ENCODE peak calls at places on chromosome 5, in four cellular contexts. One of them, this sample, is unnamed.

GRCh38 chr5:90398726-90399125 is 10.8 kb downstream of the CETN3 start:
- DNase-seq in HCT116: no peak
- DNase-seq in NT2/D1: no peak
- DNase-seq in H1: no peak
- DNase-seq in this sample: no peak

GRCh38 chr5:36436306-36436705 is 134.6 kb upstream of the RANBP3L start:
- DNase-seq in HCT116: no peak
- DNase-seq in NT2/D1: no peak
- DNase-seq in H1: no peak
- DNase-seq in this sample: no peak

GRCh38 chr5:7886849-7887460 is 18.0 kb downstream of the MTRR start:
- DNase-seq in HCT116: peak; percentile 19
- DNase-seq in NT2/D1: no peak
- DNase-seq in H1: no peak
- DNase-seq in this sample: peak; percentile 20

GRCh38 chr5:171630670-171631065 is 154.9 kb upstream of the SMIM23 start:
- DNase-seq in HCT116: no peak
- DNase-seq in NT2/D1: no peak
- DNase-seq in H1: no peak
- DNase-seq in this sample: no peak

GRCh38 chr5:120137582-120137981 is 326.5 kb upstream of the PRR16 start:
- DNase-seq in HCT116: no peak
- DNase-seq in NT2/D1: no peak
- DNase-seq in H1: no peak
- DNase-seq in this sample: no peak

GRCh38 chr5:159034083-159034824 is 65.5 kb downstream of the EBF1 start:
- DNase-seq in HCT116: no peak
- DNase-seq in NT2/D1: no peak
- DNase-seq in H1: no peak
- DNase-seq in this sample: no peak

GRCh38 chr5:10489810-10490426 is 48.2 kb downstream of the ROPN1L start:
- DNase-seq in HCT116: no peak
- DNase-seq in NT2/D1: no peak
- DNase-seq in H1: no peak
- DNase-seq in this sample: no peak

GRCh38 chr5:96384353-96384752 is 48.7 kb downstream of the PCSK1 start:
- DNase-seq in HCT116: peak; percentile 51
- DNase-seq in NT2/D1: no peak
- DNase-seq in H1: no peak
- DNase-seq in this sample: peak; percentile 5

GRCh38 chr5:37696190-37697021 is 143.4 kb downstream of the GDNF start:
- DNase-seq in HCT116: peak; percentile 78
- DNase-seq in NT2/D1: no peak
- DNase-seq in H1: no peak
- DNase-seq in this sample: peak; percentile 52

GRCh38 chr5:109939109-109939682 is 249.5 kb downstream of the MAN2A1 start:
- DNase-seq in HCT116: no peak
- DNase-seq in NT2/D1: no peak
- DNase-seq in H1: no peak
- DNase-seq in this sample: no peak

GRCh38 chr5:123035320-123035949 is 1.1 kb downstream of the PPIC start:
- DNase-seq in HCT116: peak; percentile 52
- DNase-seq in NT2/D1: no peak
- DNase-seq in H1: peak; percentile 66
- DNase-seq in this sample: peak; percentile 6

GRCh38 chr5:19625562-19625961 is 362.4 kb downstream of the CDH18 start:
- DNase-seq in HCT116: no peak
- DNase-seq in NT2/D1: no peak
- DNase-seq in H1: no peak
- DNase-seq in this sample: no peak

GRCh38 chr5:31620071-31620470 is 18.9 kb upstream of the PDZD2 start:
- DNase-seq in HCT116: no peak
- DNase-seq in NT2/D1: no peak
- DNase-seq in H1: no peak
- DNase-seq in this sample: no peak

GRCh38 chr5:109409061-109409843 is 522 bp downstream of the PJA2 start:
- DNase-seq in HCT116: peak; percentile 22
- DNase-seq in NT2/D1: peak; percentile 38
- DNase-seq in H1: peak; percentile 70
- DNase-seq in this sample: peak; percentile 49

GRCh38 chr5:115179959-115180709 is 10.4 kb upstream of the TRIM36 start:
- DNase-seq in HCT116: no peak
- DNase-seq in NT2/D1: no peak
- DNase-seq in H1: peak; percentile 80
- DNase-seq in this sample: no peak

GRCh38 chr5:164041105-164041504 is 535.7 kb downstream of the MAT2B start:
- DNase-seq in HCT116: no peak
- DNase-seq in NT2/D1: no peak
- DNase-seq in H1: no peak
- DNase-seq in this sample: no peak

GRCh38 chr5:2532809-2533208 is 218.7 kb downstream of the IRX2 start:
- DNase-seq in HCT116: no peak
- DNase-seq in NT2/D1: no peak
- DNase-seq in H1: no peak
- DNase-seq in this sample: no peak

GRCh38 chr5:136200761-136201160 is 7.8 kb upstream of the SMIM32 start:
- DNase-seq in HCT116: no peak
- DNase-seq in NT2/D1: no peak
- DNase-seq in H1: peak; percentile 17
- DNase-seq in this sample: no peak

GRCh38 chr5:16937023-16937379 is 913 bp upstream of the MYO10 start:
- DNase-seq in HCT116: no peak
- DNase-seq in NT2/D1: no peak
- DNase-seq in H1: no peak
- DNase-seq in this sample: no peak

GRCh38 chr5:163458778-163459405 is 1.0 kb downstream of the NUDCD2 start:
- DNase-seq in HCT116: no peak
- DNase-seq in NT2/D1: no peak
- DNase-seq in H1: no peak
- DNase-seq in this sample: no peak

GRCh38 chr5:80283360-80283759 is 27.5 kb upstream of the SERINC5 start:
- DNase-seq in HCT116: no peak
- DNase-seq in NT2/D1: no peak
- DNase-seq in H1: no peak
- DNase-seq in this sample: no peak

GRCh38 chr5:107840592-107840991 is 169.9 kb upstream of the EFNA5 start:
- DNase-seq in HCT116: no peak
- DNase-seq in NT2/D1: no peak
- DNase-seq in H1: no peak
- DNase-seq in this sample: no peak

GRCh38 chr5:123681061-123681460 is 169.1 kb downstream of the CSNK1G3 start:
- DNase-seq in HCT116: no peak
- DNase-seq in NT2/D1: no peak
- DNase-seq in H1: no peak
- DNase-seq in this sample: no peak

GRCh38 chr5:160959804-160960203 is 107.8 kb upstream of the ATP10B start:
- DNase-seq in HCT116: no peak
- DNase-seq in NT2/D1: no peak
- DNase-seq in H1: no peak
- DNase-seq in this sample: no peak

GRCh38 chr5:73393606-73394489 is 54.7 kb downstream of the FOXD1 start:
- DNase-seq in HCT116: no peak
- DNase-seq in NT2/D1: no peak
- DNase-seq in H1: no peak
- DNase-seq in this sample: no peak

GRCh38 chr5:73394610-73395009 is 54.0 kb downstream of the FOXD1 start:
- DNase-seq in HCT116: no peak
- DNase-seq in NT2/D1: no peak
- DNase-seq in H1: no peak
- DNase-seq in this sample: no peak

GRCh38 chr5:73391441-73391871 is 57.1 kb downstream of the FOXD1 start:
- DNase-seq in HCT116: no peak
- DNase-seq in NT2/D1: no peak
- DNase-seq in H1: no peak
- DNase-seq in this sample: no peak

GRCh38 chr5:73392775-73393174 is 55.8 kb downstream of the FOXD1 start:
- DNase-seq in HCT116: no peak
- DNase-seq in NT2/D1: no peak
- DNase-seq in H1: no peak
- DNase-seq in this sample: peak; percentile 42

DNA sequence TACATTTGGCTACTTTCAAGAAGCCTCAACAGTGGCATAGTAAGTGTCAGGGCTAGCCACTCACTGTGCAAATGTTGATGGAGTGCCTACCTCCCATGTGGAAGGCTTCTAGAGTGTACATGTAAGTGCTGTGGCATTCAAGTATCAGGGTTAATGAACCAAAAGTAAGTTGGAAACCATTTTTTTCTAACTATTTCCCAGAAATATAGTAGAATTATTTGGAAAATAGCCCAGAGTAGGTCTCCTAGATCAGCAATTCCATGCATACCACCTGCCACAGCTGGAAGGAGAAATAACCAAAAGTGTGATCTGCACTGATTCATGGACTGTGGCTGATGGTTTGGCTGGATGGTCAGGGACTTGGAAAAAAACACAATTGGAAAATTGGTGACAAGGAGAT is 53.3 kb downstream of the FOXD1 start:
- DNase-seq in HCT116: no peak
- DNase-seq in NT2/D1: no peak
- DNase-seq in H1: no peak
- DNase-seq in this sample: no peak
- TF ChIP-seq YY1 in HCT116: no peak
- TF ChIP-seq YY1 in NT2/D1: no peak
- TF ChIP-seq YY1 in H1: no peak
- TF ChIP-seq YY1 in this sample: no peak

GRCh38 chr5:141434006-141434405 is 3.7 kb downstream of the PCDHGA12 start:
- DNase-seq in HCT116: no peak
- DNase-seq in NT2/D1: no peak
- DNase-seq in H1: no peak
- DNase-seq in this sample: no peak
- TF ChIP-seq YY1 in HCT116: no peak
- TF ChIP-seq YY1 in NT2/D1: no peak
- TF ChIP-seq YY1 in H1: no peak
- TF ChIP-seq YY1 in this sample: no peak

DNA sequence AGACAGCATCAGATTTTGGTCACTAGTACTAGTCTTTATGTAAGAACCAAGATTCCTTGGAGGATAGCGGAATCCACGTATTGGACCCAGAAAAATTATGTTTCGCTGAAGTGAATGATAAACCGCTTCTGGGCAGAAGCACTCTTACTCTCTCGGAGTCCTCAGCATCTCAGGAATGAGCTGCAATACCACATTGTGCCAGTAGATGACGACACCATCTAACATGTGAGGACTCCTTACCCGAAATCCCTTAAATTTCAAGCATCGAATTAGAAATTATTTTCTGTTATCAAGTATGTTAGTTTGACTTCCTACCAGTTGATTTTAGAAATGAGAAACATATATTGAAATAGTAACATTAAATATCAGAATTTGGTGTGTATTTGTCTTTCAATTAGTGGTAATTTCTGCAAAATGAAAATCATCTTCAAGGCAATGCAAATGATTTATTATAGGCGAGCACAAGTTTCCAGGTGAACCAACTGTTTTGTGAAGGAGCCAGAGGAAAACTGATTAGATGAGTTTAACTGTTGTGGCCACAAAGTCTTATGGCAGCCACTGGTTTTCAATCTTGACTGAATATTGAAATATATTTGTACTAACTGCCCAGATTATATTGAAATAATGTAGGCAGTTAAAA is 66.0 kb upstream of the CAMK4 start:
- DNase-seq in HCT116: peak; percentile 69
- DNase-seq in NT2/D1: peak; percentile 67
- DNase-seq in H1: peak; percentile 90
- DNase-seq in this sample: peak; percentile 56
- TF ChIP-seq YY1 in HCT116: no peak
- TF ChIP-seq YY1 in NT2/D1: no peak
- TF ChIP-seq YY1 in H1: no peak
- TF ChIP-seq YY1 in this sample: no peak

DNA sequence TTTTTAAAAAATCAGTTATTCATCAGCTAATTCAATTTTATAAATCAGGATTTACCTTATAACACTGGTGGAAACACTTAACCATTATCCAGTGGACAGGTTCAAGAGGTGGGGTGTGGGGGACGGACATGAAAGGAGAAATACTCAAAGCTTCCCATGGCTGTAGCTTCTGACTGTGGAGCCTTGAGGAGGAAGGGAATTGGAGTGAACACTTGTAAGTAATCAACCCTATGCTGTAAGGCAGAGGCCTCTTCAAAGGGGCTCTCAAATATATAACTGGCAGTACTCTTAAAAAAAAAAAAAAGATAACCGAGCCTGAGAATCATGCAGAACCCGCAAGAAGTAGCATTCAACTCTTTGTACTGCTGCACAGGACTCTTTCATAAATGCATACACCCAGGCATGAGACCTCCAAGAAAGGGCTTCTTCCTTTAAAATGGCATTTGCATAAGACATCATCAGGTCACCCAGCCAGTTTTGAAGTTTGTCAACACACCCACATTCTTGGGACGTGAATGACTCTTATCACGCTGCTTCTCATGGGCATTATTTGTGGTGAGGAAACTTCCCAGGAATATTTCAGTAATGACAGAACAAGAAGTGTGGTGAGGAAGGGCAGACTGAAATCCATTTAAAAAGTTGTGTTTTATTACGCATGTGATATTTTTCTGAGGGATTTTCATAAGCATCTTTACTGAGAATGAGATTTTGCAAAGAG is 8.1 kb downstream of the OSMR start:
- DNase-seq in HCT116: peak; percentile 51
- DNase-seq in NT2/D1: no peak
- DNase-seq in H1: no peak
- DNase-seq in this sample: no peak
- TF ChIP-seq YY1 in HCT116: no peak
- TF ChIP-seq YY1 in NT2/D1: no peak
- TF ChIP-seq YY1 in H1: no peak
- TF ChIP-seq YY1 in this sample: no peak

DNA sequence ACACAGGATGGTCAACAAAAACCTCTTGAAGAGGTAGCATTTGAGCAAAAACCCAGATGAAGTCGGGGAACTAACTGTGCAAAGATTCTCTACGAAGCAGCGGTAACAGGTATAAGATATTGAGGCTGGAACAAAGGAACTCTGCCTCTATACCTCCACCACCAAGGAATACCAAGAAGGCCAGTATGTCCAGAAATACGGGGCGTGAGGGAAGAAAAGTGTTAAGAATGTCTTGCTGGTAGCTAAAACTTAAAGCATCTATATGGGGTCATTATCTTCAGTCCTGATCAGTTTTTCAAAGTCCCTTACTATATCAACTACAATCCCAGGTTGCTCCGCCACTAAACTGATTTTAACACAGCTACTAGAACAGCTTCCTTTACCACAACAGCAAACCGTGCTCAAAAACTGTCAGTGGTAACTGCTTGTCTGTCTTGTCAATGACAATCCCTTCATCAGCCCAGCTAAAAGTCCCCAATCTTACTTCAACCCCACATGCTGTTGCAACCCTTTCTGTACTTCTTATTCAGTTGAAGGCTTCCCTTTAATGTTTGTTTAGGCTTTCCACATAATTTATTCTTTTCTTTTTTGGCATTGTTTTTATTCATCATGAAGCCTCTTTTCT is 9.4 kb downstream of the PAM start:
- DNase-seq in HCT116: no peak
- DNase-seq in NT2/D1: no peak
- DNase-seq in H1: no peak
- DNase-seq in this sample: no peak
- TF ChIP-seq YY1 in HCT116: no peak
- TF ChIP-seq YY1 in NT2/D1: no peak
- TF ChIP-seq YY1 in H1: no peak
- TF ChIP-seq YY1 in this sample: no peak

This sample was measured in HepG2.